ENCODE peak calls at places on chromosome 6, in five cellular contexts. One of them, this sample, is unnamed.

GRCh38 chr6:28811873-28812272 is 111.9 kb downstream of the TRIM27 start:
- DNase-seq in H1: no peak
- DNase-seq in HCT116: no peak
- DNase-seq in K562: peak
- DNase-seq in HepG2: peak
- DNase-seq in this sample: no peak

GRCh38 chr6:83868639-83869038 is 9.2 kb downstream of the CYB5R4 start:
- DNase-seq in HCT116: no peak
- DNase-seq in HepG2: no peak
- DNase-seq in H1: no peak
- DNase-seq in K562: no peak
- DNase-seq in this sample: no peak

GRCh38 chr6:38176797-38177751 is 357.5 kb downstream of the ZFAND3 start:
- DNase-seq in HepG2: peak
- DNase-seq in K562: no peak
- DNase-seq in HCT116: no peak
- DNase-seq in H1: no peak
- DNase-seq in this sample: no peak

GRCh38 chr6:56484669-56485068 is 158.0 kb downstream of the DST start:
- DNase-seq in H1: no peak
- DNase-seq in HepG2: no peak
- DNase-seq in K562: no peak
- DNase-seq in HCT116: no peak
- DNase-seq in this sample: no peak

GRCh38 chr6:26592649-26593048 is 4.1 kb upstream of the ABT1 start:
- DNase-seq in K562: peak
- DNase-seq in HCT116: no peak
- DNase-seq in H1: no peak
- DNase-seq in HepG2: peak
- DNase-seq in this sample: no peak

GRCh38 chr6:129635396-129636164 is 74.4 kb downstream of the ARHGAP18 start:
- DNase-seq in K562: no peak
- DNase-seq in H1: no peak
- DNase-seq in HepG2: no peak
- DNase-seq in HCT116: no peak
- DNase-seq in this sample: no peak

GRCh38 chr6:165835410-165835851 is 172.4 kb upstream of the PDE10A start:
- DNase-seq in HepG2: no peak
- DNase-seq in HCT116: no peak
- DNase-seq in K562: no peak
- DNase-seq in H1: no peak
- DNase-seq in this sample: no peak

GRCh38 chr6:167393731-167394130 is 68.8 kb downstream of the TTLL2 start:
- DNase-seq in H1: no peak
- DNase-seq in K562: no peak
- DNase-seq in HepG2: no peak
- DNase-seq in HCT116: no peak
- DNase-seq in this sample: no peak

GRCh38 chr6:166330612-166331011 is 11.7 kb downstream of the SFT2D1 start:
- DNase-seq in H1: peak
- DNase-seq in HCT116: no peak
- DNase-seq in K562: peak
- DNase-seq in HepG2: peak
- DNase-seq in this sample: no peak

GRCh38 chr6:105038259-105038658 is 81.4 kb downstream of the LIN28B start:
- DNase-seq in H1: no peak
- DNase-seq in K562: no peak
- DNase-seq in HepG2: no peak
- DNase-seq in HCT116: no peak
- DNase-seq in this sample: no peak
- TF ChIP-seq ZNF274 in H1: no peak
- TF ChIP-seq ZNF274 in K562: no peak
- TF ChIP-seq ZNF274 in HepG2: no peak
- TF ChIP-seq ZNF274 in HCT116: no peak
- TF ChIP-seq ZNF274 in this sample: no peak

GRCh38 chr6:131122516-131122915 is 12.8 kb upstream of the AKAP7 start:
- DNase-seq in K562: no peak
- DNase-seq in HCT116: no peak
- DNase-seq in H1: no peak
- DNase-seq in HepG2: no peak
- DNase-seq in this sample: no peak
- TF ChIP-seq ZNF274 in K562: no peak
- TF ChIP-seq ZNF274 in HCT116: no peak
- TF ChIP-seq ZNF274 in H1: no peak
- TF ChIP-seq ZNF274 in HepG2: no peak
- TF ChIP-seq ZNF274 in this sample: no peak

GRCh38 chr6:107868867-107869611 is 44.9 kb upstream of the SCML4 start:
- DNase-seq in K562: no peak
- DNase-seq in HepG2: no peak
- DNase-seq in H1: no peak
- DNase-seq in HCT116: no peak
- DNase-seq in this sample: no peak

GRCh38 chr6:107869871-107870270 is 45.8 kb upstream of the SCML4 start:
- DNase-seq in HCT116: no peak
- DNase-seq in K562: no peak
- DNase-seq in HepG2: no peak
- DNase-seq in H1: no peak
- DNase-seq in this sample: no peak

GRCh38 chr6:107867302-107867615 is 43.1 kb upstream of the SCML4 start:
- DNase-seq in HepG2: no peak
- DNase-seq in K562: no peak
- DNase-seq in H1: no peak
- DNase-seq in HCT116: no peak
- DNase-seq in this sample: no peak

GRCh38 chr6:107864235-107864970 is 40.3 kb upstream of the SCML4 start:
- DNase-seq in HCT116: no peak
- DNase-seq in HepG2: no peak
- DNase-seq in H1: no peak
- DNase-seq in K562: no peak
- DNase-seq in this sample: no peak

DNA sequence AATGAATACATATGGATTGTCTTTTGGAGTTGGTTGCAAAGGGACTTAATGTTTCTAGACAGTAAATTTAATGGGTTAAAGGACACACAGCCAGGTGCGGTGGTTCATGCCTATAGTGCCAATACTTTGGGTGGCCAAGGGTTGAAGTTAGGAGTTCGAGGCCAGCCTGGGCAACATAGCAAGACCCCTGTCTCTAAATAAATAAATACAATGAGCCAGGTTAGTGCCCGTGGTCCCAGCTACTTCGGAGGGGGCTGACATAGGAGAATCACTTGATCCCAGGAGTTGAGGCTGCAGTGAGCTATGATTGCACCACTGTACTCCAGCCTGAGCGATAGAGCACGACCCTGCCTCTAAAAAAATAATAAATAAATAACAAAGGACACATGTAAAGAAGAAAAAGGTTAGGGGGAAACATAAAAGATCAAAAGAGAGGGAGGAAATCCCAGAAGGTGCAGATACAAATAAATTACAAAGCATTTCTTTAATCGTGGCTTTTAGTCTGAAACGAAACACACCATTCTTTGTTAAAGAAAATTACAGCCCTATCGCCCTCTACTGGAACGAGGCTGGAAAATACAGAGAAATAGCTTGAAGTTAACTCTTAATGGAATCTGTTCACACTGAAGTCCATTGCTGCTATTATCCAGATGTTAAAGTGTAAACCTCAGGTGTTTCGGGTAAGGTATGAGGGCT is 42.6 kb upstream of the SCML4 start:
- DNase-seq in K562: peak
- DNase-seq in H1: no peak
- DNase-seq in HepG2: peak
- DNase-seq in HCT116: peak
- DNase-seq in this sample: no peak
- TF ChIP-seq ZNF274 in K562: no peak
- TF ChIP-seq ZNF274 in H1: no peak
- TF ChIP-seq ZNF274 in HepG2: no peak
- TF ChIP-seq ZNF274 in HCT116: no peak
- TF ChIP-seq ZNF274 in this sample: no peak

GRCh38 chr6:65505736-65506135 is 201.3 kb downstream of the EYS start:
- DNase-seq in K562: no peak
- DNase-seq in H1: no peak
- DNase-seq in HCT116: no peak
- DNase-seq in HepG2: no peak
- DNase-seq in this sample: no peak
- TF ChIP-seq ZNF274 in K562: no peak
- TF ChIP-seq ZNF274 in H1: no peak
- TF ChIP-seq ZNF274 in HCT116: no peak
- TF ChIP-seq ZNF274 in HepG2: no peak
- TF ChIP-seq ZNF274 in this sample: no peak

This sample was measured in NT2/D1.